ENCODE peak calls at places on chromosome 13, in seven cellular contexts. One of them, this sample, is unnamed.

GRCh38 chr13:27186295-27186694 is 14.7 kb upstream of the USP12 start:
- DNase-seq in GM23338: no peak
- DNase-seq in activated T-helper 2 cell treated with anti-CD3 and anti-CD28 coated beads, Interferon-gamma antibody, Interleukin-2, Interleukin-4, amounts not matched to agents 10 μg/mL and 5 μg/mL and 100 μg/mL, durations not matched to agents 14 hours and 24 hours and 36 hours: no peak
- DNase-seq in left colon: no peak
- DNase-seq in BE2C: no peak
- DNase-seq in stimulated activated CD8-positive, alpha-beta memory T cell treated with anti-CD3 and anti-CD28 coated beads, Interleukin-4, amount 100 ng/mL, for 1 hour: no peak
- DNase-seq in NCI-H1105: no peak
- DNase-seq in this sample: no peak

GRCh38 chr13:50419896-50420295 is 404.7 kb downstream of the KCNRG start:
- DNase-seq in GM23338: no peak
- DNase-seq in left colon: no peak
- DNase-seq in stimulated activated CD8-positive, alpha-beta memory T cell treated with anti-CD3 and anti-CD28 coated beads, Interleukin-4, amount 100 ng/mL, for 1 hour: no peak
- DNase-seq in NCI-H1105: no peak
- DNase-seq in BE2C: no peak
- DNase-seq in activated T-helper 2 cell treated with anti-CD3 and anti-CD28 coated beads, Interferon-gamma antibody, Interleukin-2, Interleukin-4, amounts not matched to agents 10 μg/mL and 5 μg/mL and 100 μg/mL, durations not matched to agents 14 hours and 24 hours and 36 hours: no peak
- DNase-seq in this sample: no peak

GRCh38 chr13:30865131-30866009 is 40.7 kb upstream of the MEDAG start:
- DNase-seq in activated T-helper 2 cell treated with anti-CD3 and anti-CD28 coated beads, Interferon-gamma antibody, Interleukin-2, Interleukin-4, amounts not matched to agents 10 μg/mL and 5 μg/mL and 100 μg/mL, durations not matched to agents 14 hours and 24 hours and 36 hours: peak
- DNase-seq in BE2C: peak
- DNase-seq in stimulated activated CD8-positive, alpha-beta memory T cell treated with anti-CD3 and anti-CD28 coated beads, Interleukin-4, amount 100 ng/mL, for 1 hour: no peak
- DNase-seq in left colon: peak
- DNase-seq in NCI-H1105: peak
- DNase-seq in GM23338: peak
- DNase-seq in this sample: peak

GRCh38 chr13:70812481-70812880 is 704.2 kb upstream of the KLHL1 start:
- DNase-seq in stimulated activated CD8-positive, alpha-beta memory T cell treated with anti-CD3 and anti-CD28 coated beads, Interleukin-4, amount 100 ng/mL, for 1 hour: no peak
- DNase-seq in NCI-H1105: no peak
- DNase-seq in left colon: no peak
- DNase-seq in activated T-helper 2 cell treated with anti-CD3 and anti-CD28 coated beads, Interferon-gamma antibody, Interleukin-2, Interleukin-4, amounts not matched to agents 10 μg/mL and 5 μg/mL and 100 μg/mL, durations not matched to agents 14 hours and 24 hours and 36 hours: no peak
- DNase-seq in GM23338: no peak
- DNase-seq in BE2C: no peak
- DNase-seq in this sample: no peak

GRCh38 chr13:58340895-58341294 is 709.4 kb downstream of the PCDH17 start:
- DNase-seq in stimulated activated CD8-positive, alpha-beta memory T cell treated with anti-CD3 and anti-CD28 coated beads, Interleukin-4, amount 100 ng/mL, for 1 hour: no peak
- DNase-seq in BE2C: no peak
- DNase-seq in NCI-H1105: no peak
- DNase-seq in left colon: no peak
- DNase-seq in activated T-helper 2 cell treated with anti-CD3 and anti-CD28 coated beads, Interferon-gamma antibody, Interleukin-2, Interleukin-4, amounts not matched to agents 10 μg/mL and 5 μg/mL and 100 μg/mL, durations not matched to agents 14 hours and 24 hours and 36 hours: no peak
- DNase-seq in GM23338: no peak
- DNase-seq in this sample: no peak

GRCh38 chr13:41455725-41456419 is 1.5 kb upstream of the RGCC start:
- DNase-seq in activated T-helper 2 cell treated with anti-CD3 and anti-CD28 coated beads, Interferon-gamma antibody, Interleukin-2, Interleukin-4, amounts not matched to agents 10 μg/mL and 5 μg/mL and 100 μg/mL, durations not matched to agents 14 hours and 24 hours and 36 hours: no peak
- DNase-seq in left colon: no peak
- DNase-seq in GM23338: peak
- DNase-seq in stimulated activated CD8-positive, alpha-beta memory T cell treated with anti-CD3 and anti-CD28 coated beads, Interleukin-4, amount 100 ng/mL, for 1 hour: no peak
- DNase-seq in BE2C: no peak
- DNase-seq in NCI-H1105: no peak
- DNase-seq in this sample: no peak

GRCh38 chr13:35278917-35279316 is 197.6 kb downstream of the MAB21L1 start:
- DNase-seq in NCI-H1105: no peak
- DNase-seq in BE2C: no peak
- DNase-seq in activated T-helper 2 cell treated with anti-CD3 and anti-CD28 coated beads, Interferon-gamma antibody, Interleukin-2, Interleukin-4, amounts not matched to agents 10 μg/mL and 5 μg/mL and 100 μg/mL, durations not matched to agents 14 hours and 24 hours and 36 hours: no peak
- DNase-seq in left colon: no peak
- DNase-seq in stimulated activated CD8-positive, alpha-beta memory T cell treated with anti-CD3 and anti-CD28 coated beads, Interleukin-4, amount 100 ng/mL, for 1 hour: no peak
- DNase-seq in GM23338: no peak
- DNase-seq in this sample: no peak

GRCh38 chr13:79593611-79594275 is 112.8 kb downstream of the NDFIP2 start:
- DNase-seq in NCI-H1105: no peak
- DNase-seq in GM23338: no peak
- DNase-seq in activated T-helper 2 cell treated with anti-CD3 and anti-CD28 coated beads, Interferon-gamma antibody, Interleukin-2, Interleukin-4, amounts not matched to agents 10 μg/mL and 5 μg/mL and 100 μg/mL, durations not matched to agents 14 hours and 24 hours and 36 hours: no peak
- DNase-seq in BE2C: no peak
- DNase-seq in stimulated activated CD8-positive, alpha-beta memory T cell treated with anti-CD3 and anti-CD28 coated beads, Interleukin-4, amount 100 ng/mL, for 1 hour: no peak
- DNase-seq in left colon: no peak
- DNase-seq in this sample: no peak

GRCh38 chr13:26440111-26440510 is 117.4 kb upstream of the WASF3 start:
- DNase-seq in left colon: no peak
- DNase-seq in activated T-helper 2 cell treated with anti-CD3 and anti-CD28 coated beads, Interferon-gamma antibody, Interleukin-2, Interleukin-4, amounts not matched to agents 10 μg/mL and 5 μg/mL and 100 μg/mL, durations not matched to agents 14 hours and 24 hours and 36 hours: no peak
- DNase-seq in GM23338: no peak
- DNase-seq in stimulated activated CD8-positive, alpha-beta memory T cell treated with anti-CD3 and anti-CD28 coated beads, Interleukin-4, amount 100 ng/mL, for 1 hour: no peak
- DNase-seq in BE2C: no peak
- DNase-seq in NCI-H1105: no peak
- DNase-seq in this sample: no peak

GRCh38 chr13:91778123-91778522 is 379.7 kb downstream of the GPC5 start:
- DNase-seq in NCI-H1105: no peak
- DNase-seq in GM23338: no peak
- DNase-seq in BE2C: no peak
- DNase-seq in left colon: no peak
- DNase-seq in stimulated activated CD8-positive, alpha-beta memory T cell treated with anti-CD3 and anti-CD28 coated beads, Interleukin-4, amount 100 ng/mL, for 1 hour: no peak
- DNase-seq in activated T-helper 2 cell treated with anti-CD3 and anti-CD28 coated beads, Interferon-gamma antibody, Interleukin-2, Interleukin-4, amounts not matched to agents 10 μg/mL and 5 μg/mL and 100 μg/mL, durations not matched to agents 14 hours and 24 hours and 36 hours: no peak
- DNase-seq in this sample: no peak

GRCh38 chr13:41268764-41269163 is 5.4 kb upstream of the MTRF1 start:
- DNase-seq in activated T-helper 2 cell treated with anti-CD3 and anti-CD28 coated beads, Interferon-gamma antibody, Interleukin-2, Interleukin-4, amounts not matched to agents 10 μg/mL and 5 μg/mL and 100 μg/mL, durations not matched to agents 14 hours and 24 hours and 36 hours: no peak
- DNase-seq in left colon: no peak
- DNase-seq in stimulated activated CD8-positive, alpha-beta memory T cell treated with anti-CD3 and anti-CD28 coated beads, Interleukin-4, amount 100 ng/mL, for 1 hour: no peak
- DNase-seq in BE2C: peak
- DNase-seq in GM23338: peak
- DNase-seq in NCI-H1105: no peak
- DNase-seq in this sample: peak

GRCh38 chr13:53782400-53783030 is 753.9 kb downstream of the OLFM4 start:
- DNase-seq in activated T-helper 2 cell treated with anti-CD3 and anti-CD28 coated beads, Interferon-gamma antibody, Interleukin-2, Interleukin-4, amounts not matched to agents 10 μg/mL and 5 μg/mL and 100 μg/mL, durations not matched to agents 14 hours and 24 hours and 36 hours: no peak
- DNase-seq in BE2C: peak
- DNase-seq in NCI-H1105: peak
- DNase-seq in stimulated activated CD8-positive, alpha-beta memory T cell treated with anti-CD3 and anti-CD28 coated beads, Interleukin-4, amount 100 ng/mL, for 1 hour: no peak
- DNase-seq in GM23338: peak
- DNase-seq in left colon: no peak
- DNase-seq in this sample: no peak

GRCh38 chr13:112790735-112791641 is 101.2 kb downstream of the ATP11A start:
- DNase-seq in NCI-H1105: no peak
- DNase-seq in left colon: no peak
- DNase-seq in GM23338: no peak
- DNase-seq in activated T-helper 2 cell treated with anti-CD3 and anti-CD28 coated beads, Interferon-gamma antibody, Interleukin-2, Interleukin-4, amounts not matched to agents 10 μg/mL and 5 μg/mL and 100 μg/mL, durations not matched to agents 14 hours and 24 hours and 36 hours: no peak
- DNase-seq in stimulated activated CD8-positive, alpha-beta memory T cell treated with anti-CD3 and anti-CD28 coated beads, Interleukin-4, amount 100 ng/mL, for 1 hour: no peak
- DNase-seq in BE2C: no peak
- DNase-seq in this sample: no peak

GRCh38 chr13:79987761-79988160 is 353.2 kb downstream of the SPRY2 start:
- DNase-seq in stimulated activated CD8-positive, alpha-beta memory T cell treated with anti-CD3 and anti-CD28 coated beads, Interleukin-4, amount 100 ng/mL, for 1 hour: no peak
- DNase-seq in BE2C: no peak
- DNase-seq in activated T-helper 2 cell treated with anti-CD3 and anti-CD28 coated beads, Interferon-gamma antibody, Interleukin-2, Interleukin-4, amounts not matched to agents 10 μg/mL and 5 μg/mL and 100 μg/mL, durations not matched to agents 14 hours and 24 hours and 36 hours: no peak
- DNase-seq in GM23338: no peak
- DNase-seq in left colon: no peak
- DNase-seq in NCI-H1105: no peak
- DNase-seq in this sample: no peak

GRCh38 chr13:53105881-53106280 is 77.3 kb downstream of the OLFM4 start:
- DNase-seq in activated T-helper 2 cell treated with anti-CD3 and anti-CD28 coated beads, Interferon-gamma antibody, Interleukin-2, Interleukin-4, amounts not matched to agents 10 μg/mL and 5 μg/mL and 100 μg/mL, durations not matched to agents 14 hours and 24 hours and 36 hours: no peak
- DNase-seq in left colon: no peak
- DNase-seq in BE2C: no peak
- DNase-seq in stimulated activated CD8-positive, alpha-beta memory T cell treated with anti-CD3 and anti-CD28 coated beads, Interleukin-4, amount 100 ng/mL, for 1 hour: no peak
- DNase-seq in GM23338: no peak
- DNase-seq in NCI-H1105: no peak
- DNase-seq in this sample: peak

GRCh38 chr13:46181799-46182490 is at the start of gene LCP1:
- DNase-seq in stimulated activated CD8-positive, alpha-beta memory T cell treated with anti-CD3 and anti-CD28 coated beads, Interleukin-4, amount 100 ng/mL, for 1 hour: peak
- DNase-seq in left colon: peak
- DNase-seq in GM23338: peak
- DNase-seq in activated T-helper 2 cell treated with anti-CD3 and anti-CD28 coated beads, Interferon-gamma antibody, Interleukin-2, Interleukin-4, amounts not matched to agents 10 μg/mL and 5 μg/mL and 100 μg/mL, durations not matched to agents 14 hours and 24 hours and 36 hours: peak
- DNase-seq in BE2C: no peak
- DNase-seq in NCI-H1105: no peak
- DNase-seq in this sample: no peak

GRCh38 chr13:45468676-45469075 is 3.9 kb downstream of the COG3 start:
- DNase-seq in left colon: no peak
- DNase-seq in NCI-H1105: no peak
- DNase-seq in activated T-helper 2 cell treated with anti-CD3 and anti-CD28 coated beads, Interferon-gamma antibody, Interleukin-2, Interleukin-4, amounts not matched to agents 10 μg/mL and 5 μg/mL and 100 μg/mL, durations not matched to agents 14 hours and 24 hours and 36 hours: no peak
- DNase-seq in GM23338: peak
- DNase-seq in stimulated activated CD8-positive, alpha-beta memory T cell treated with anti-CD3 and anti-CD28 coated beads, Interleukin-4, amount 100 ng/mL, for 1 hour: no peak
- DNase-seq in BE2C: no peak
- DNase-seq in this sample: no peak

GRCh38 chr13:41384749-41385503 is 72.4 kb upstream of the RGCC start:
- DNase-seq in activated T-helper 2 cell treated with anti-CD3 and anti-CD28 coated beads, Interferon-gamma antibody, Interleukin-2, Interleukin-4, amounts not matched to agents 10 μg/mL and 5 μg/mL and 100 μg/mL, durations not matched to agents 14 hours and 24 hours and 36 hours: no peak
- DNase-seq in NCI-H1105: no peak
- DNase-seq in stimulated activated CD8-positive, alpha-beta memory T cell treated with anti-CD3 and anti-CD28 coated beads, Interleukin-4, amount 100 ng/mL, for 1 hour: no peak
- DNase-seq in GM23338: peak
- DNase-seq in left colon: no peak
- DNase-seq in BE2C: no peak
- DNase-seq in this sample: no peak

GRCh38 chr13:100540621-100541020 is 48.0 kb downstream of the GGACT start:
- DNase-seq in GM23338: no peak
- DNase-seq in activated T-helper 2 cell treated with anti-CD3 and anti-CD28 coated beads, Interferon-gamma antibody, Interleukin-2, Interleukin-4, amounts not matched to agents 10 μg/mL and 5 μg/mL and 100 μg/mL, durations not matched to agents 14 hours and 24 hours and 36 hours: no peak
- DNase-seq in left colon: no peak
- DNase-seq in NCI-H1105: no peak
- DNase-seq in stimulated activated CD8-positive, alpha-beta memory T cell treated with anti-CD3 and anti-CD28 coated beads, Interleukin-4, amount 100 ng/mL, for 1 hour: no peak
- DNase-seq in BE2C: no peak
- DNase-seq in this sample: no peak

GRCh38 chr13:24038405-24038804 is 122.1 kb upstream of the SPATA13 start:
- DNase-seq in left colon: no peak
- DNase-seq in GM23338: no peak
- DNase-seq in BE2C: no peak
- DNase-seq in NCI-H1105: no peak
- DNase-seq in activated T-helper 2 cell treated with anti-CD3 and anti-CD28 coated beads, Interferon-gamma antibody, Interleukin-2, Interleukin-4, amounts not matched to agents 10 μg/mL and 5 μg/mL and 100 μg/mL, durations not matched to agents 14 hours and 24 hours and 36 hours: no peak
- DNase-seq in stimulated activated CD8-positive, alpha-beta memory T cell treated with anti-CD3 and anti-CD28 coated beads, Interleukin-4, amount 100 ng/mL, for 1 hour: no peak
- DNase-seq in this sample: no peak

GRCh38 chr13:38090913-38091312 is 221.3 kb upstream of the TRPC4 start:
- DNase-seq in activated T-helper 2 cell treated with anti-CD3 and anti-CD28 coated beads, Interferon-gamma antibody, Interleukin-2, Interleukin-4, amounts not matched to agents 10 μg/mL and 5 μg/mL and 100 μg/mL, durations not matched to agents 14 hours and 24 hours and 36 hours: no peak
- DNase-seq in BE2C: peak
- DNase-seq in NCI-H1105: no peak
- DNase-seq in GM23338: no peak
- DNase-seq in stimulated activated CD8-positive, alpha-beta memory T cell treated with anti-CD3 and anti-CD28 coated beads, Interleukin-4, amount 100 ng/mL, for 1 hour: no peak
- DNase-seq in left colon: no peak
- DNase-seq in this sample: no peak